ENCODE peak calls at places on chromosomes 12 and 14, in nine cellular contexts. U is fibroblast of lung, V is heart left ventricle, H is GM23338, E is prostate gland, D is IMR-90, K is right lobe of liver, S is stomach, O is PC-3. L is an unnamed sample. For H3K4me1, the result is how much of the 10 kb centered on the place peaks cover.

GRCh38 chr12:63815482-63815852 is 29.0 kb upstream of the SRGAP1 start:
- DNase-seq in H (no peak), O (no peak), V (no peak), S (no peak), D (no peak), E (no peak), U (no peak), K (no peak), L (no peak)

GRCh38 chr14:55198749-55199148 is 7.4 kb upstream of the DLGAP5 start:
- DNase-seq in E (no peak), V (no peak), K (no peak), H (no peak), D (peak), O (no peak), U (no peak), S (no peak), L (no peak)

GRCh38 chr12:88600272-88600671 is 20.0 kb upstream of the KITLG start:
- DNase-seq in H (no peak), O (peak), D (peak), E (no peak), K (no peak), U (peak), S (no peak), V (no peak), L (peak)

GRCh38 chr12:106022568-106023012 is 116.2 kb downstream of the NUAK1 start:
- DNase-seq in S (no peak), D (peak), H (no peak), O (no peak), U (no peak), V (no peak), E (no peak), K (no peak), L (no peak)

GRCh38 chr14:23183479-23183878 is at the start of gene SLC7A8:
- DNase-seq in E (peak), U (no peak), H (peak), S (peak), O (peak), D (no peak), V (peak), K (peak), L (no peak)

GRCh38 chr14:29993148-29993547 is 65.5 kb upstream of the PRKD1 start:
- DNase-seq in S (no peak), D (no peak), H (no peak), E (no peak), U (no peak), K (no peak), O (no peak), V (no peak), L (no peak)

GRCh38 chr12:15605886-15606590 is 183.2 kb downstream of the EPS8 start:
- DNase-seq in S (no peak), D (no peak), U (no peak), O (no peak), K (no peak), H (no peak), E (no peak), V (no peak), L (no peak)

GRCh38 chr14:71103662-71104484 is 196.6 kb downstream of the PCNX1 start:
- DNase-seq in U (peak), H (peak), E (peak), V (no peak), S (no peak), O (peak), K (no peak), D (peak), L (peak)

GRCh38 chr12:122839907-122840554 is 4.8 kb downstream of the HIP1R start:
- DNase-seq in S (no peak), U (no peak), K (no peak), E (no peak), O (peak), V (no peak), H (no peak), D (no peak), L (no peak)

GRCh38 chr12:2262449-2262848 is 209.7 kb downstream of the CACNA1C start:
- DNase-seq in U (no peak), O (no peak), E (no peak), H (no peak), V (no peak), K (no peak), D (no peak), S (no peak), L (no peak)

GRCh38 chr14:78902010-78902623 is 731.9 kb downstream of the NRXN3 start:
- DNase-seq in H (peak), O (peak), E (peak), S (peak), U (peak), V (no peak), D (peak), K (no peak), L (peak)

GRCh38 chr12:6225630-6226001 is 25.4 kb downstream of the CD9 start:
- DNase-seq in H (no peak), U (peak), D (no peak), K (no peak), S (no peak), V (no peak), E (no peak), O (no peak), L (peak)

GRCh38 chr12:19992311-19992710 is 376.0 kb upstream of the PDE3A start:
- DNase-seq in D (no peak), O (no peak), K (no peak), E (no peak), V (no peak), U (no peak), H (no peak), S (no peak), L (no peak)

GRCh38 chr14:58882577-58883018 is 244.8 kb downstream of the DACT1 start:
- DNase-seq in V (peak), S (no peak), E (no peak), O (no peak), U (peak), D (peak), K (no peak), H (no peak), L (peak)

GRCh38 chr12:67695974-67696373 is 47.4 kb downstream of the DYRK2 start:
- DNase-seq in U (no peak), D (no peak), E (no peak), H (no peak), K (no peak), O (no peak), V (no peak), S (no peak), L (no peak)

GRCh38 chr14:90808759-90809529 is 7.3 kb downstream of the TTC7B start:
- DNase-seq in H (no peak), U (peak), V (no peak), E (no peak), D (peak), K (no peak), S (no peak), O (no peak), L (peak)

GRCh38 chr12:123005081-123005626 is 24.7 kb downstream of the ARL6IP4 start:
- DNase-seq in U (no peak), K (no peak), S (no peak), H (no peak), V (peak), O (no peak), D (no peak), E (no peak), L (no peak)

DNA sequence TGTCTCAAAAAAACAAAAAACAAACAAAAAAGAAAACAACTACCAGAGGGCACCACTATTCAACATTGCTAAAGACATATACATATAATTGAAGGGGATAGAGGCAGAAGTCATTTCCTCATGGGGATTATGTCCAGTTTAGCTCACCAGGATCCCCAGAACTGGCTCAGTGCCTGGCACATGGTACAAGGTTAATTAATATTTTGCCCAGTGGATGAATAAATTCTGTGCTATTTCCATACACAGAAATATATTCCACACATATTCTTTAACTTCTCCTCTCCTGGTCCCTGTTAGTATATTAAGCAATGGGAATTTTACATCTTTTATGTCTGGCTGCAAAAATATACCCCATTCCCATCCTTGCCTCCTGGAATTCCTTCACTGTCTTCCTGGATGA is 6.7 kb downstream of the FOS start:
- DNase-seq in K (no peak), S (no peak), O (no peak), V (no peak), D (no peak), H (no peak), U (no peak), E (no peak), L (no peak)
- H3K4me1 ChIP-seq in K (under half), S (under half), O (under half), V (under half), D (under half), H (under half), U (under half), E (under half), L (under half)

GRCh38 chr14:89613260-89614008 is 196.4 kb upstream of the FOXN3 start:
- DNase-seq in H (no peak), V (no peak), K (no peak), O (no peak), U (no peak), D (no peak), S (no peak), E (no peak), L (no peak)
- H3K4me1 ChIP-seq in H (half or more), V (under half), K (under half), O (under half), U (under half), D (under half), S (half or more), E (under half), L (under half)

GRCh38 chr14:68513137-68513536 is 279.7 kb downstream of the ZFP36L1 start:
- DNase-seq in O (no peak), U (no peak), E (no peak), S (no peak), V (no peak), H (no peak), D (no peak), K (no peak), L (no peak)
- H3K4me1 ChIP-seq in O (under half), U (under half), E (under half), S (half or more), V (half or more), H (under half), D (under half), K (under half), L (under half)

GRCh38 chr14:68612049-68612448 is 180.8 kb downstream of the ZFP36L1 start:
- DNase-seq in D (peak), K (no peak), V (peak), S (no peak), U (no peak), O (no peak), E (no peak), H (no peak), L (no peak)
- H3K4me1 ChIP-seq in D (under half), K (under half), V (under half), S (under half), U (under half), O (under half), E (under half), H (under half), L (under half)

DNA sequence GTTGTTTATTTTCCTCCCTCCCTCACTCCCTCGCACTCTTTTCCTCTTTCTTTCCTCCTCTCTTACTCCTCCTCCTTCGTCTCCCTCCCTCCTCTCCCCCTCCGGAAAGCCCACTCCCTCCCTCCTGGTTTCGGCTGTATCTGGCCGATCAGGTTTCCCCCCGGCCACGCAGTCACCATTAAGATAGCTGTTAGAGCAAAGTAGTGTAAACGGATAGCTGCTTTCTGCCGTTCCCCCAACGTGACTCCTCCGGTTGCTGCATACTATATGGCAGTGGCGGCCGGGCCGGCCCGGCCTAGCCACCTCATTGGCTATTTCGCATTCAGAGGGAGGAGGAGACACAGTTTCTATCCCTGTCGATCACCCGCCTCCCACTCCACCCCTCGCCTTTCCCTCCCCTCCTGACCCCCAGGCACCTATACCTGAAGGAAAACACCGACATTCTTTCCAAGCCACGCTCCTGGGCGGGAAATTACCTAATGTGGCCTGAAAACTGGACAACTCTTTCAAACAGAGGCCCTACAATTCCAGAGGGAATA is at the start of gene SIX4:
- DNase-seq in K (peak), E (peak), D (peak), V (peak), O (peak), U (peak), S (peak), H (peak), L (peak)
- H3K4me1 ChIP-seq in K (under half), E (under half), D (under half), V (under half), O (under half), U (under half), S (under half), H (under half), L (under half)

DNA sequence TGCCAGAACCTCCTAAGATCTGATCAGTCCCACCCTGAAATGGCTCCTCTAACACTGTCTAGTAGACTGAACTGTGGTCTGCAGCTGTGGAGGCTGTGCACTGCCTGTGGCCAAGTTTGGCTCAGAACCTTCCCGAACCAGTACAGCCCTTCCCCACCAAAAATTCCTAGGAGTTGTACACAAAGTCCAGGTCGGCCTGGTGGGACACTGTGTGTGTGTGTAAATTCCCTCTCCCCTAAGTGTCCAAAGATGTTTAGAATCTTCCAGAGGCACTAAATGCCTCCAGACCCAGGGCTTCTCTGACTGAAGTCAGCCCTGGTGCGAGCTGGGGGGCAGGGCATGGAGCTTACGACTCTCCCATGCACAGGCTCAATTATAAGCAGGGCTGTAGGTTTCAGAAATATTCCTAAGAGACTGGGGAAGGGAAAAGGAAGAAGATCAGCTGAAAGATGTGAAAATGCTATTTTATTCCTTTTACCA is 107.0 kb upstream of the ATF7IP start:
- DNase-seq in V (no peak), K (no peak), E (no peak), O (no peak), U (no peak), S (no peak), H (peak), D (peak), L (no peak)
- H3K4me1 ChIP-seq in V (under half), K (under half), E (under half), O (half or more), U (under half), S (half or more), H (under half), D (under half), L (under half)

DNA sequence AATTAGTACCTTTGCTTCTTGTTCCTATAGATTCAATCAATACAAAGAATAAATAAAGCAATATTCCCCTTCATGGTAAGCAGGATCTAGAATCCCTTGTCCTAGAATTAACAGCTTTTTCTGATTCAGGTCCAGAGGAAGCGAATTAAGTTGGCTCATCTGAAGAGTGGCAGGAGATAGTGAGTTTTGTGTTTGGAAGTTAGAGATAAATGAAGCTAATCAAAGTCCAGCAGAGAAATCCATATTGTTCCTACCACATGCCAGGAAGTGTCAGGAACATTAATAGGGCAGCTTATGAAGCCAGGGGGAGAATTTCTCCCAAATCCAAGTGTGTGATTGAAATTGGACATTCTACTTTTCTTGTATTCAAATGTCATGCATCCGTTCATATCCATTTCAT is 13.9 kb downstream of the CAPZA3 start:
- DNase-seq in D (no peak), K (no peak), U (no peak), V (no peak), O (no peak), H (no peak), S (no peak), E (no peak), L (no peak)
- H3K4me1 ChIP-seq in D (under half), K (under half), U (under half), V (half or more), O (under half), H (under half), S (under half), E (under half), L (under half)

L was measured in astrocyte.